ENCODE peak calls at places on chromosomes 3 and 15, in four cellular contexts. One of them, this sample, is unnamed.

GRCh38 chr3:104951426-104951825 is 415.3 kb upstream of the ALCAM start:
- DNase-seq in posterior vena cava: no peak
- DNase-seq in EL: no peak
- DNase-seq in PC-3: no peak
- DNase-seq in this sample: peak

GRCh38 chr15:97902140-97902780 is 58.2 kb upstream of the ARRDC4 start:
- DNase-seq in posterior vena cava: no peak
- DNase-seq in EL: peak
- DNase-seq in PC-3: peak
- DNase-seq in this sample: peak

GRCh38 chr15:43552261-43552660 is 34.9 kb downstream of the MAP1A start:
- DNase-seq in posterior vena cava: no peak
- DNase-seq in EL: no peak
- DNase-seq in PC-3: no peak
- DNase-seq in this sample: no peak

GRCh38 chr15:85692873-85693272 is 101.9 kb downstream of the KLHL25 start:
- DNase-seq in posterior vena cava: no peak
- DNase-seq in EL: no peak
- DNase-seq in PC-3: no peak
- DNase-seq in this sample: no peak

GRCh38 chr3:125386811-125387210 is 11.7 kb upstream of the ZNF148 start:
- DNase-seq in posterior vena cava: no peak
- DNase-seq in EL: peak
- DNase-seq in PC-3: no peak
- DNase-seq in this sample: peak

GRCh38 chr15:49712846-49713450 is 92.1 kb downstream of the DTWD1 start:
- DNase-seq in posterior vena cava: no peak
- DNase-seq in EL: no peak
- DNase-seq in PC-3: no peak
- DNase-seq in this sample: no peak

GRCh38 chr15:28955686-28956421 is 70.1 kb downstream of the APBA2 start:
- DNase-seq in posterior vena cava: peak
- DNase-seq in EL: peak
- DNase-seq in PC-3: peak
- DNase-seq in this sample: peak

GRCh38 chr3:135970500-135971116 is 5.1 kb downstream of the PPP2R3A start:
- DNase-seq in posterior vena cava: no peak
- DNase-seq in EL: peak
- DNase-seq in PC-3: peak
- DNase-seq in this sample: peak

GRCh38 chr15:37888356-37888755 is 46.1 kb upstream of the TMCO5A start:
- DNase-seq in posterior vena cava: no peak
- DNase-seq in EL: peak
- DNase-seq in PC-3: no peak
- DNase-seq in this sample: peak

GRCh38 chr3:48090166-48090939 is 74.1 kb upstream of the MAP4 start:
- DNase-seq in posterior vena cava: peak
- DNase-seq in EL: no peak
- DNase-seq in PC-3: peak
- DNase-seq in this sample: no peak

GRCh38 chr3:54936561-54936960 is 8.7 kb upstream of the LRTM1 start:
- DNase-seq in posterior vena cava: no peak
- DNase-seq in EL: no peak
- DNase-seq in PC-3: no peak
- DNase-seq in this sample: no peak

GRCh38 chr15:76196949-76197315 is 114.3 kb downstream of the ETFA start:
- DNase-seq in posterior vena cava: no peak
- DNase-seq in EL: no peak
- DNase-seq in PC-3: no peak
- DNase-seq in this sample: no peak

GRCh38 chr3:124770341-124771082 is 40.3 kb downstream of the UMPS start:
- DNase-seq in posterior vena cava: no peak
- DNase-seq in EL: no peak
- DNase-seq in PC-3: no peak
- DNase-seq in this sample: no peak